ENCODE peak calls at places on chromosomes 4 and X, in four cellular contexts. T is HAP-1, C is endodermal cell, L is neural progenitor cell. Z is an unnamed sample.

GRCh38 chr4:54067163-54067562 is 2.8 kb upstream of the CHIC2 start:
- DNase-seq in C (no peak), T (no peak), L (no peak), Z (no peak)

GRCh38 chrX:153361781-153362397 is 27.9 kb downstream of the ZNF275 start:
- DNase-seq in T (no peak), C (no peak), L (no peak), Z (no peak)

GRCh38 chr4:48602222-48602621 is 112.2 kb downstream of the ZAR1 start:
- DNase-seq in C (no peak), L (no peak), T (no peak), Z (peak; percentile 60)

GRCh38 chrX:115023139-115023538 is 5.7 kb upstream of the IL13RA2 start:
- DNase-seq in C (no peak), T (peak; percentile 41), L (no peak), Z (peak; percentile 25)

GRCh38 chr4:26028793-26029511 is 114.9 kb downstream of the SMIM20 start:
- DNase-seq in L (peak; percentile 91), T (no peak), C (peak; percentile 97), Z (peak; percentile 81)

GRCh38 chr4:5757536-5757935 is 46.5 kb downstream of the EVC start:
- DNase-seq in L (no peak), C (no peak), T (no peak), Z (no peak)

GRCh38 chr4:113407409-113407808 is 354.1 kb downstream of the CAMK2D start:
- DNase-seq in L (peak; percentile 24), T (no peak), C (peak; percentile 80), Z (no peak)

GRCh38 chrX:13119386-13119785 is 75.0 kb upstream of the FAM9C start:
- DNase-seq in T (peak; percentile 14), L (peak; percentile 55), C (no peak), Z (no peak)

GRCh38 chr4:147461161-147461560 is 19.7 kb upstream of the EDNRA start:
- DNase-seq in T (no peak), L (no peak), C (no peak), Z (no peak)

GRCh38 chr4:160371446-160371845 is 1268.6 kb downstream of the RAPGEF2 start:
- DNase-seq in T (no peak), C (no peak), L (no peak), Z (no peak)

GRCh38 chrX:150446995-150447394 is 83.9 kb downstream of the MAMLD1 start:
- DNase-seq in L (no peak), T (no peak), C (no peak), Z (no peak)

GRCh38 chrX:1327651-1328304 is 8.8 kb upstream of the IL3RA start:
- DNase-seq in L (no peak), C (no peak), T (no peak), Z (no peak)

GRCh38 chr4:124757121-124757520 is 44.6 kb upstream of the ANKRD50 start:
- DNase-seq in L (no peak), C (no peak), T (no peak), Z (no peak)

GRCh38 chrX:1554469-1555210 is 17.7 kb upstream of the P2RY8 start:
- DNase-seq in C (no peak), T (no peak), L (no peak), Z (no peak)

GRCh38 chr4:143617994-143618679 is 82.3 kb downstream of the FREM3 start:
- DNase-seq in C (no peak), L (no peak), T (no peak), Z (no peak)

GRCh38 chr4:137043184-137043583 is 489.1 kb downstream of the PCDH18 start:
- DNase-seq in L (no peak), C (no peak), T (no peak), Z (no peak)

GRCh38 chr4:169416997-169417396 is 146.2 kb upstream of the SH3RF1 start:
- DNase-seq in C (no peak), L (no peak), T (no peak), Z (no peak)

GRCh38 chrX:111100191-111100590 is 4.2 kb downstream of the PAK3 start:
- DNase-seq in L (peak; percentile 83), C (peak; percentile 86), T (peak; percentile 61), Z (peak; percentile 61)

GRCh38 chr4:63717384-63717783 is 691.9 kb downstream of the TECRL start:
- DNase-seq in C (no peak), T (peak; percentile 73), L (peak; percentile 41), Z (peak; percentile 2)

GRCh38 chrX:29858714-29859113 is 356.6 kb upstream of the MAGEB2 start:
- DNase-seq in T (no peak), C (no peak), L (no peak), Z (no peak)

GRCh38 chr4:121375262-121375661 is 5.6 kb downstream of the QRFPR start:
- DNase-seq in C (no peak), T (no peak), L (no peak), Z (no peak)

GRCh38 chrX:122866527-122866926 is 317.6 kb upstream of the GRIA3 start:
- DNase-seq in C (no peak), L (no peak), T (no peak), Z (no peak)

GRCh38 chr4:153252122-153252521 is 47.9 kb downstream of the TRIM2 start:
- DNase-seq in T (no peak), C (no peak), L (no peak), Z (no peak)

GRCh38 chrX:38052096-38052495 is 45.7 kb downstream of the SYTL5 start:
- DNase-seq in L (no peak), C (no peak), T (no peak), Z (peak; percentile 30)

GRCh38 chr4:53365486-53366300 is at the start of gene SCFD2:
- DNase-seq in C (peak; percentile 99), T (peak; percentile 95), L (peak; percentile 95), Z (peak; percentile 98)

GRCh38 chr4:521636-522330 is 22.8 kb downstream of the PIGG start:
- DNase-seq in L (no peak), T (no peak), C (no peak), Z (no peak)

GRCh38 chr4:38993683-38994082 is 38.5 kb downstream of the TMEM156 start:
- DNase-seq in C (no peak), L (no peak), T (no peak), Z (no peak)

GRCh38 chrX:150848914-150849365 is 49.5 kb downstream of the CD99L2 start:
- DNase-seq in L (no peak), T (no peak), C (no peak), Z (no peak)

GRCh38 chr4:52052475-52052780 is 1.3 kb downstream of the SPATA18 start:
- DNase-seq in C (no peak), T (no peak), L (no peak), Z (no peak)

GRCh38 chr4:2954358-2955185 is 8.6 kb downstream of the NOP14 start:
- DNase-seq in T (no peak), C (peak; percentile 89), L (peak; percentile 46), Z (peak; percentile 33)

GRCh38 chrX:29842552-29842951 is 372.8 kb upstream of the MAGEB2 start:
- DNase-seq in T (no peak), C (no peak), L (no peak), Z (no peak)

GRCh38 chr4:13543091-13543581 is 1.2 kb downstream of the NKX3-2 start:
- DNase-seq in L (no peak), T (no peak), C (peak; percentile 77), Z (no peak)

GRCh38 chr4:116357758-116358157 is 727.6 kb downstream of the TRAM1L1 start:
- DNase-seq in L (no peak), C (no peak), T (no peak), Z (peak; percentile 72)

GRCh38 chrX:27976284-27976683 is 5.0 kb downstream of the DCAF8L1 start:
- DNase-seq in L (no peak), C (no peak), T (no peak), Z (no peak)

GRCh38 chr4:24876431-24876830 is 36.4 kb downstream of the CCDC149 start:
- DNase-seq in T (no peak), L (no peak), C (no peak), Z (no peak)

GRCh38 chrX:133159205-133159604 is 58.9 kb downstream of the TFDP3 start:
- DNase-seq in C (no peak), L (no peak), T (no peak), Z (no peak)

GRCh38 chrX:153973127-153974002 is 811 bp downstream of the TMEM187 start:
- DNase-seq in L (no peak), T (no peak), C (peak; percentile 48), Z (no peak)

GRCh38 chr4:88008133-88008621 is 742 bp downstream of the PKD2 start:
- DNase-seq in L (peak; percentile 75), C (peak; percentile 81), T (peak; percentile 35), Z (peak; percentile 81)

GRCh38 chr4:108031427-108032083 is 41.9 kb downstream of the HADH start:
- DNase-seq in L (no peak), C (no peak), T (no peak), Z (no peak)

GRCh38 chr4:17797808-17798207 is 12.7 kb downstream of the DCAF16 start:
- DNase-seq in C (no peak), L (no peak), T (no peak), Z (no peak)

GRCh38 chrX:119809185-119809666 is 17.8 kb upstream of the RPL39 start:
- DNase-seq in L (no peak), C (no peak), T (no peak), Z (no peak)
- H3K9me3 ChIP-seq in L (no peaks in the 10 kb centered on the region), C (peaks cover 31% of the 10 kb centered on the region), T (no peaks in the 10 kb centered on the region), Z (peaks cover 4% of the 10 kb centered on the region)

GRCh38 chr4:7973545-7973981 is 33.9 kb upstream of the AFAP1 start:
- DNase-seq in C (no peak), L (no peak), T (no peak), Z (no peak)
- H3K4me1 ChIP-seq in C (peaks cover 6% of the 10 kb centered on the region), L (peaks cover 2% of the 10 kb centered on the region), T (peaks cover 9% of the 10 kb centered on the region), Z (peaks cover 18% of the 10 kb centered on the region)

DNA sequence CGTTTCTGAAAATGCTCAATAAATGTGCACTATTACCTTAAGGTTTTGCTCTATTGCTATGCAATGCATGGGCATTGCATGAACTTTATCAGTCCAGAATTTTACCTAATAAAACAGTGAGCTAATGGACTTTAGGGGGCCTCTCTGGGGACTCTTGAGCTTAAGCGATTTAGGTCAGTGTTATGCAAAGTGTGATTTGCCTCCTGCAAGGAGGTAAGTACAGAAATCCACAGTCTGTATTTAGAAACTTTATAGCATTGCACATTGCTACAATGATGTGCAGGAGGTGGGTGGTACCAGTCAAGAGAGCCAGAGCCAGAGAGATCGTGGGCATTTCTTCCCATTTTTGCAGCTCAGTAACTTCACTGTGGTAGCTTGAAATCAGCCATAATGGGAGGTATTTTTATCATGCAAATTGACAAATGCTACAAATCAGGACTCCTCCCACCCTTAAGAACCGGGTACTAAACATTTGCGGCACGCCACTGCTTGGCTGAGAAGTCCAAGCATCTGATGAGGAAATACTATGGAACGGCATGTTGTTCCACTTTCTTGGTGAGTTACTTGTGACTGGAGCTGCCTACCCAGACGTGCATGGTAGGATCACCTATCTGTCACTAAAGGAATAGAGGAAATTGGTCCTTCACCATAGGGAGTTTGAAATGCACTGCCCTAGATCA is 174.6 kb upstream of the PGRMC2 start:
- DNase-seq in L (peak; percentile 25), T (peak; percentile 91), C (no peak), Z (no peak)
- H3K4me3 ChIP-seq in L (peak overlapping the region; percentile 4), T (no peak overlapping the region), C (peak overlapping the region; percentile 39), Z (no peak overlapping the region)

GRCh38 chrX:71244359-71245128 is 9.4 kb downstream of the ZMYM3 start:
- DNase-seq in T (no peak), L (no peak), C (no peak), Z (no peak)

GRCh38 chrX:71250856-71251255 is 3.1 kb downstream of the ZMYM3 start:
- DNase-seq in T (no peak), C (no peak), L (no peak), Z (no peak)

DNA sequence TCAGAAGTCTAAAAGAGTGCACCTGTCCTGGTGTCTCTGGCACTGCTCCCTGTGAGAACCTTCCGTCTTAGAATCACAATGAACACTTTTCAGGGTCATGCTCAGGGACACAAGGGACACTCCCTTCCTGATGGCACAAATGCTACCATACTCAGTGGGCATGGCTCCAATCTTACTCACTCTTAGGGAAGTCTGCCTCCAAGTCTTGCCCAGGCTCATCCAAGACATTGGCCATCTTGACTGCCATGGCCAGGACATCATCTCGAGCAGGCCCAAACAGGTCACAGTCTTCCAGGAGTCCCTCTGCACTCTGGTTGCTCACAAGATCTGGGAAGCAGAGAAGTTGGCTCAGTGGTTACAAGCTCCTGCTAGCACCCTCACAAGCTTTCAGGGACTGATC is 8.8 kb downstream of the ZMYM3 start:
- DNase-seq in T (no peak), L (no peak), C (no peak), Z (no peak)
- H3K9me3 ChIP-seq in T (no peaks in the 10 kb centered on the region), L (no peaks in the 10 kb centered on the region), C (no peaks in the 10 kb centered on the region), Z (no peaks in the 10 kb centered on the region)

Z was measured in SJCRH30.